ENCODE peak calls at places on chromosomes 12 and 14, in seven cellular contexts. B, N, M, Z, W, U and C are unnamed samples.

GRCh38 chr14:22973217-22974032 is 8.9 kb downstream of the AJUBA start:
- DNase-seq in B (no peak), N (no peak), M (no peak), Z (peak; percentile 65), W (peak; percentile 67), U (peak; percentile 82), C (peak; percentile 48)

GRCh38 chr14:26190644-26191043 is 407.2 kb downstream of the NOVA1 start:
- DNase-seq in B (no peak), N (no peak), M (no peak), Z (no peak), W (no peak), U (peak; percentile 39), C (no peak)

GRCh38 chr12:18296909-18297280 is 35.6 kb downstream of the PIK3C2G start:
- DNase-seq in B (no peak), N (no peak), M (no peak), Z (no peak), W (no peak), U (no peak), C (no peak)

GRCh38 chr12:52539024-52539820 is 13.7 kb downstream of the KRT71 start:
- DNase-seq in B (no peak), N (peak; percentile 44), M (no peak), Z (no peak), W (no peak), U (peak; percentile 66), C (no peak)

GRCh38 chr12:52041032-52041431 is 10.2 kb upstream of the NR4A1 start:
- DNase-seq in B (no peak), N (no peak), M (no peak), Z (no peak), W (no peak), U (no peak), C (no peak)

GRCh38 chr14:64464695-64465094 is 604 bp upstream of the AKAP5 start:
- DNase-seq in B (no peak), N (no peak), M (no peak), Z (no peak), W (no peak), U (no peak), C (peak; percentile 14)

GRCh38 chr12:108666326-108666995 is 32.8 kb upstream of the SELPLG start:
- DNase-seq in B (peak; percentile 70), N (no peak), M (no peak), Z (no peak), W (no peak), U (peak; percentile 65), C (peak; percentile 28)

GRCh38 chr12:23083267-23083666 is 458.3 kb downstream of the ETNK1 start:
- DNase-seq in B (no peak), N (peak; percentile 98), M (no peak), Z (no peak), W (no peak), U (peak; percentile 46), C (no peak)

GRCh38 chr12:57299514-57300016 is 48.6 kb upstream of the STAC3 start:
- DNase-seq in B (no peak), N (peak; percentile 65), M (no peak), Z (no peak), W (no peak), U (no peak), C (no peak)

GRCh38 chr12:30438526-30439120 is 257.0 kb downstream of the IPO8 start:
- DNase-seq in B (no peak), N (no peak), M (no peak), Z (no peak), W (no peak), U (no peak), C (no peak)

GRCh38 chr14:53999061-53999488 is 42.5 kb upstream of the BMP4 start:
- DNase-seq in B (no peak), N (peak; percentile 97), M (peak; percentile 59), Z (no peak), W (no peak), U (peak; percentile 48), C (no peak)

GRCh38 chr14:52266179-52266578 is 1.3 kb upstream of the PTGDR start:
- DNase-seq in B (peak; percentile 50), N (peak; percentile 53), M (no peak), Z (no peak), W (no peak), U (peak; percentile 82), C (no peak)

GRCh38 chr14:97066068-97066899 is 269.1 kb downstream of the VRK1 start:
- DNase-seq in B (no peak), N (no peak), M (no peak), Z (no peak), W (no peak), U (no peak), C (no peak)

GRCh38 chr14:86787782-86788181 is 1205.2 kb downstream of the GALC start:
- DNase-seq in B (no peak), N (no peak), M (no peak), Z (peak; percentile 23), W (no peak), U (peak; percentile 67), C (peak; percentile 25)

GRCh38 chr14:100654814-100655795 is 67.9 kb upstream of the BEGAIN start:
- DNase-seq in B (no peak), N (peak; percentile 30), M (no peak), Z (no peak), W (peak; percentile 84), U (no peak), C (peak; percentile 52)

GRCh38 chr12:13404111-13404628 is 207.6 kb downstream of the EMP1 start:
- DNase-seq in B (no peak), N (no peak), M (no peak), Z (no peak), W (no peak), U (no peak), C (no peak)

DNA sequence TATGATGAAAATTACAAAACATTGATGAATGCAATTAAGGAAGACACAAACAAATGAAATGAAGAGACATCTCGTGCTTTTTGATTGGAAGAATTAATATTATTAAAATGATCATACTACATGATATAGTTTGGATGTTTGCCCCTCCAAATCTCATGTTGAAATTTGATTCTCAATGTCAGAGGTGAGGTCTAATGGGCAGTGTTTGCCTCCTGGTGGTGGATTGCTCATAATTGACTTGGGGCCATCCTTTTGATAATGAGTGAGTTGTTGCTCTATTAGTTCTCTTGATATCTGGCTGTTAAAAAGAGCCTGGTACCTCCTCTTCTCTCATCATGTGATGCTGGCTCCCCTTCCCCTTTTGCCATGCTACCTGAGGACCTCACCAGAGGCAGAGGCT is 56.7 kb downstream of the CD163L1 start:
- DNase-seq in B (no peak), N (no peak), M (no peak), Z (no peak), W (no peak), U (no peak), C (no peak)
- TF ChIP-seq CTCF in B (no peak), N (no peak), M (no peak), Z (no peak), W (no peak), U (no peak), C (no peak)

GRCh38 chr12:93720559-93720958 is 43.4 kb downstream of the CRADD start:
- DNase-seq in B (no peak), N (no peak), M (no peak), Z (no peak), W (no peak), U (no peak), C (no peak)
- TF ChIP-seq CTCF in B (no peak), N (no peak), M (no peak), Z (no peak), W (no peak), U (no peak), C (no peak)

DNA sequence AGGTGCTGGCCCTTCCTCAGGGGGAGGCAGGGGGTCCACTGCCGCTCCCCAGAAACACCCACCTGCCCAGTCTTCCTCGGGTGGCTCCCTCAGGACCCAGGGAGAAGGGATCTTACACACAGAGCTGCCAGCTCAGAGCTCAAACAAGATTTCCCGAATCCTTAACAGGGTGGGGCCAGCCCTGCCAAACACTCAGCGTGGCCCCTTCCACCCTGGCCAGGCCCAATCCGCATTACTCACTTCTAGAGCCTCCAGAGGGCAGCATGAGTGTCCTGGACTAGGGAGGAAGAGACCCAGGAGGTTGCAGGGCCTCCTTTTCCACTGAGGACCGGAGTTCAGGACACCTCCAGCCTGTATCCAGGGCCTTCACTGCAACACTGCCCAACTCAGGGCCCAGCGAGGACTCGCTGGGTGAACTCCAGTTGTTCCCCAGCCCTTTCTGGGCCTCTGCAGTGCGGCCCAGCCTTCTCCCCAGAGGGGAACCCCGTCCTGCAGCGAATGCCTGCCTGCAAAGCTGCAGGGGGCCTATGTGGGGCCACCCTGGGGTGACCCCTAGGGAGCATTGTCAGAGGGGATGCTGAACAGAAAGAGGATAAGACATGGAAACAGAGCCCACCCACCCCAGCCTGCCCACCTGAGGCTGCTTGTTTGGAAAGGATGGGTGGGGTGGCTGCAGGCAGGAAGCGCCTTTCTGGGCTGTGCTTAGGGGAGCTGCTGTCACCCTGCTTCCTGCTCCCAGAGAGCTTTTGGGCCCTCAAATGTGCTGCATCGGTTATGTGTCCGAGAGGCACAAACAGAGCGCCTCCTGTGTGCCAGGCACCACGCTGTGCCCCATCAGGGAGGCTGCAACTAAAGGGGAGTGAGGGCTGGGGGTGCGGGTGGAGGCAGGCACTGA is 43.8 kb downstream of the CCNK start:
- DNase-seq in B (peak; percentile 45), N (peak; percentile 54), M (no peak), Z (peak; percentile 17), W (peak; percentile 57), U (peak; percentile 56), C (peak; percentile 69)
- TF ChIP-seq CTCF in B (no peak), N (no peak), M (peak; percentile 5), Z (peak; percentile 34), W (peak; percentile 44), U (peak; percentile 45), C (peak; percentile 58)

GRCh38 chr14:95157195-95157986 is at the start of gene DICER1:
- DNase-seq in B (peak; percentile 99), N (peak; percentile 78), M (peak; percentile 97), Z (peak; percentile 92), W (peak; percentile 100), U (peak; percentile 94), C (peak; percentile 93)

GRCh38 chr14:95156153-95156764 is 1.1 kb downstream of the DICER1 start:
- DNase-seq in B (no peak), N (peak; percentile 16), M (no peak), Z (peak; percentile 24), W (no peak), U (peak; percentile 24), C (no peak)

GRCh38 chr14:95156765-95157194 is 549 bp downstream of the DICER1 start:
- DNase-seq in B (peak; percentile 72), N (peak; percentile 22), M (peak; percentile 41), Z (peak; percentile 48), W (no peak), U (no peak), C (peak; percentile 28)

GRCh38 chr14:95155044-95155443 is 2.3 kb downstream of the DICER1 start:
- DNase-seq in B (no peak), N (no peak), M (no peak), Z (no peak), W (no peak), U (no peak), C (no peak)

DNA sequence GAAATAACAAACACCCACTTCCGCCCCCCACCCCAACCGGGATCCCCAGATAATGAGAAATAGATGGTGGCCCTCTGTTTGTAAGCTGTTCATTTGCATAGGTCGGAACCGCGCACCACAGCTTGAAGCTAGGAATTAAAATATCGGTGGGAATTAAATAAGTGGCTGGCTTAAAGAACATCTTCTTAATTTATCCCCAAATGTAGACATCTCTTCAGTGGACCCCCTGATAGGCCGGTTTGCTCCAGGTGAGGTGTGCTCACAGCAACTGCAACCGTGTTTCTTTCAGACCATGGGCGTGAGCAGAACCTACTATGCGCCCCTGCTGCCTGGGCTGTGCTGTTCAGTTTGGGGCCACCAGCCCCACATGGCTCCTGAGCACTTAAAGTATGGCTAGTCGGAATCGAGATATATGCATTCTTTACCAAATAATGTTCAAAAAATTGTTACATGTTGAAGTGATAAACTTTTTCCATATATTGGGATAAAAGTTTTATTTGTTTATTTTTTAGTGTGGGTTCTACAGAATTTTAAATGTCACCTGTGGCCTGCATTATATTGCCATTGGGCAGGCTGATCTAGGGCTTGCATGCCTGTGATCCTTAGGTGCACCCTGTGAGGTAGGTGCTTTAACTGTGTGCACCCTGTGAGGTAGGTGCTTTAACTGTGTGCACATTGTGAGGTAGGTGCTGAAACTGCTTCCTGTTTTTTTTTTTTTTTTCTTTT is 821 bp upstream of the DICER1 start:
- DNase-seq in B (peak; percentile 56), N (no peak), M (no peak), Z (peak; percentile 72), W (no peak), U (no peak), C (no peak)
- TF ChIP-seq CTCF in B (no peak), N (no peak), M (no peak), Z (no peak), W (no peak), U (no peak), C (no peak)